ENCODE peak calls at places on chromosome 22, in eight cellular contexts. Z, U, E, N, X, W, V and R are unnamed samples.

GRCh38 chr22:22552630-22553029 is 6.4 kb downstream of the PRAME start:
- DNase-seq in Z (peak), U (no peak), E (no peak), N (no peak), X (no peak), W (no peak), V (no peak), R (no peak)

GRCh38 chr22:29030618-29031235 is 30.9 kb downstream of the C22orf31 start:
- DNase-seq in Z (peak), U (peak), E (peak), N (peak), X (peak), W (peak), V (peak), R (no peak)

GRCh38 chr22:38927033-38927789 is 30.2 kb upstream of the APOBEC3A start:
- DNase-seq in Z (peak), U (peak), E (peak), N (peak), X (no peak), W (peak), V (peak), R (no peak)

GRCh38 chr22:21730535-21731308 is 4.9 kb downstream of the YPEL1 start:
- DNase-seq in Z (no peak), U (no peak), E (no peak), N (no peak), X (no peak), W (no peak), V (no peak), R (no peak)

GRCh38 chr22:48596111-48596860 is 1231.4 kb downstream of the BRD1 start:
- DNase-seq in Z (no peak), U (no peak), E (no peak), N (no peak), X (no peak), W (no peak), V (no peak), R (no peak)

GRCh38 chr22:46074771-46075551 is 75.4 kb upstream of the PPARA start:
- DNase-seq in Z (no peak), U (no peak), E (no peak), N (no peak), X (no peak), W (peak), V (peak), R (no peak)

GRCh38 chr22:50600541-50600940 is at the start of gene MAPK8IP2:
- DNase-seq in Z (no peak), U (no peak), E (no peak), N (no peak), X (no peak), W (peak), V (no peak), R (no peak)

GRCh38 chr22:23045461-23045860 is 24.9 kb upstream of the GNAZ start:
- DNase-seq in Z (no peak), U (no peak), E (no peak), N (no peak), X (no peak), W (no peak), V (no peak), R (no peak)

GRCh38 chr22:17258015-17258827 is 39.0 kb upstream of the ADA2 start:
- DNase-seq in Z (peak), U (no peak), E (no peak), N (no peak), X (no peak), W (peak), V (no peak), R (no peak)

GRCh38 chr22:31055322-31056159 is 25.6 kb upstream of the SMTN start:
- DNase-seq in Z (peak), U (peak), E (peak), N (peak), X (peak), W (peak), V (peak), R (peak)

GRCh38 chr22:36362819-36363377 is 24.9 kb downstream of the MYH9 start:
- DNase-seq in Z (no peak), U (no peak), E (no peak), N (peak), X (no peak), W (peak), V (no peak), R (no peak)

GRCh38 chr22:45866398-45867117 is 110.4 kb downstream of the WNT7B start:
- DNase-seq in Z (peak), U (no peak), E (no peak), N (no peak), X (no peak), W (no peak), V (no peak), R (no peak)

GRCh38 chr22:27785818-27786217 is 15.7 kb downstream of the MN1 start:
- DNase-seq in Z (no peak), U (no peak), E (no peak), N (no peak), X (no peak), W (no peak), V (no peak), R (no peak)

GRCh38 chr22:27108425-27109114 is 451.2 kb downstream of the MIAT start:
- DNase-seq in Z (no peak), U (no peak), E (peak), N (no peak), X (no peak), W (peak), V (peak), R (no peak)

GRCh38 chr22:25696763-25697710 is 45.0 kb upstream of the MYO18B start:
- DNase-seq in Z (no peak), U (no peak), E (no peak), N (peak), X (no peak), W (no peak), V (no peak), R (no peak)

GRCh38 chr22:49838771-49839717 is 11.4 kb upstream of the BRD1 start:
- DNase-seq in Z (peak), U (no peak), E (no peak), N (no peak), X (no peak), W (no peak), V (no peak), R (no peak)

GRCh38 chr22:20946080-20946986 is 20.7 kb upstream of the AIFM3 start:
- DNase-seq in Z (no peak), U (no peak), E (no peak), N (no peak), X (no peak), W (no peak), V (no peak), R (no peak)

GRCh38 chr22:37019309-37020191 is at the start of the genes MPST and TST:
- DNase-seq in Z (peak), U (peak), E (peak), N (peak), X (peak), W (peak), V (peak), R (no peak)

GRCh38 chr22:49536571-49537131 is 291.0 kb downstream of the BRD1 start:
- DNase-seq in Z (peak), U (no peak), E (no peak), N (no peak), X (no peak), W (no peak), V (no peak), R (no peak)

GRCh38 chr22:30314918-30315317 is 11.8 kb downstream of the TBC1D10A start:
- DNase-seq in Z (no peak), U (no peak), E (no peak), N (no peak), X (no peak), W (peak), V (no peak), R (no peak)

GRCh38 chr22:37865510-37865909 is 16.3 kb downstream of the EIF3L start:
- DNase-seq in Z (no peak), U (no peak), E (no peak), N (no peak), X (no peak), W (no peak), V (no peak), R (no peak)

GRCh38 chr22:20439556-20439927 is 1.9 kb upstream of the SCARF2 start:
- DNase-seq in Z (no peak), U (no peak), E (no peak), N (no peak), X (no peak), W (no peak), V (no peak), R (no peak)

GRCh38 chr22:22684605-22685561 is 40.5 kb downstream of the GGTLC2 start:
- DNase-seq in Z (peak), U (no peak), E (no peak), N (peak), X (no peak), W (peak), V (no peak), R (peak)

GRCh38 chr22:19035474-19036228 is 86.6 kb downstream of the DGCR2 start:
- DNase-seq in Z (peak), U (no peak), E (no peak), N (no peak), X (no peak), W (no peak), V (no peak), R (no peak)

GRCh38 chr22:20196094-20196840 is 45.4 kb upstream of the CCDC188 start:
- DNase-seq in Z (no peak), U (no peak), E (no peak), N (no peak), X (no peak), W (no peak), V (no peak), R (no peak)